ENCODE peak calls at places on chromosomes 4 and X, in seven cellular contexts. One of them, this sample, is unnamed.

GRCh38 chrX:87516716-87517115 is 886 bp upstream of the KLHL4 start:
- DNase-seq in mesothelial cell of epicardium: no peak
- DNase-seq in GM13976: no peak
- DNase-seq in GM10248: no peak
- DNase-seq in mucosa of descending colon: no peak
- DNase-seq in HFF-Myc: no peak
- DNase-seq in kidney: no peak
- DNase-seq in this sample: no peak

GRCh38 chrX:74537011-74537390 is 77.4 kb downstream of the RLIM start:
- DNase-seq in GM13976: no peak
- DNase-seq in kidney: no peak
- DNase-seq in HFF-Myc: no peak
- DNase-seq in GM10248: no peak
- DNase-seq in mesothelial cell of epicardium: no peak
- DNase-seq in mucosa of descending colon: no peak
- DNase-seq in this sample: peak

GRCh38 chrX:115642895-115643530 is 82.0 kb downstream of the PLS3 start:
- DNase-seq in kidney: no peak
- DNase-seq in mesothelial cell of epicardium: no peak
- DNase-seq in GM10248: peak
- DNase-seq in HFF-Myc: peak
- DNase-seq in GM13976: peak
- DNase-seq in mucosa of descending colon: no peak
- DNase-seq in this sample: no peak

GRCh38 chrX:10486373-10486772 is 134.0 kb downstream of the MID1 start:
- DNase-seq in mucosa of descending colon: no peak
- DNase-seq in kidney: no peak
- DNase-seq in HFF-Myc: no peak
- DNase-seq in GM13976: no peak
- DNase-seq in mesothelial cell of epicardium: no peak
- DNase-seq in GM10248: no peak
- DNase-seq in this sample: no peak

GRCh38 chr4:127533028-127533700 is 99.6 kb upstream of the INTU start:
- DNase-seq in mucosa of descending colon: no peak
- DNase-seq in mesothelial cell of epicardium: no peak
- DNase-seq in GM13976: no peak
- DNase-seq in GM10248: no peak
- DNase-seq in HFF-Myc: no peak
- DNase-seq in kidney: peak
- DNase-seq in this sample: no peak

GRCh38 chrX:113297456-113297855 is 456.8 kb upstream of the AMOT start:
- DNase-seq in HFF-Myc: no peak
- DNase-seq in GM13976: no peak
- DNase-seq in mesothelial cell of epicardium: no peak
- DNase-seq in kidney: no peak
- DNase-seq in GM10248: no peak
- DNase-seq in mucosa of descending colon: no peak
- DNase-seq in this sample: no peak

GRCh38 chrX:2488621-2489285 is 12.0 kb downstream of the DHRSX start:
- DNase-seq in mucosa of descending colon: peak
- DNase-seq in GM10248: no peak
- DNase-seq in kidney: no peak
- DNase-seq in HFF-Myc: no peak
- DNase-seq in GM13976: peak
- DNase-seq in mesothelial cell of epicardium: no peak
- DNase-seq in this sample: no peak

GRCh38 chr4:157655101-157655818 is 434.7 kb downstream of the GRIA2 start:
- DNase-seq in mesothelial cell of epicardium: no peak
- DNase-seq in HFF-Myc: no peak
- DNase-seq in kidney: no peak
- DNase-seq in GM10248: no peak
- DNase-seq in mucosa of descending colon: no peak
- DNase-seq in GM13976: no peak
- DNase-seq in this sample: no peak

GRCh38 chrX:140572724-140573123 is 67.9 kb upstream of the SOX3 start:
- DNase-seq in mucosa of descending colon: no peak
- DNase-seq in HFF-Myc: no peak
- DNase-seq in GM13976: peak
- DNase-seq in GM10248: peak
- DNase-seq in kidney: no peak
- DNase-seq in mesothelial cell of epicardium: no peak
- DNase-seq in this sample: peak

GRCh38 chrX:52923781-52924241 is 26.7 kb downstream of the FAM156B start:
- DNase-seq in mucosa of descending colon: no peak
- DNase-seq in HFF-Myc: no peak
- DNase-seq in kidney: no peak
- DNase-seq in mesothelial cell of epicardium: no peak
- DNase-seq in GM10248: peak
- DNase-seq in GM13976: no peak
- DNase-seq in this sample: no peak

GRCh38 chr4:112604590-112604989 is 32.1 kb downstream of the ZGRF1 start:
- DNase-seq in kidney: no peak
- DNase-seq in mucosa of descending colon: no peak
- DNase-seq in mesothelial cell of epicardium: no peak
- DNase-seq in HFF-Myc: peak
- DNase-seq in GM13976: peak
- DNase-seq in GM10248: peak
- DNase-seq in this sample: peak
- TF ChIP-seq CTCF in kidney: peak
- TF ChIP-seq CTCF in mucosa of descending colon: peak
- TF ChIP-seq CTCF in mesothelial cell of epicardium: peak
- TF ChIP-seq CTCF in HFF-Myc: peak
- TF ChIP-seq CTCF in GM13976: peak
- TF ChIP-seq CTCF in GM10248: peak
- TF ChIP-seq CTCF in this sample: peak

GRCh38 chrX:133042260-133042659 is 54.6 kb downstream of the USP26 start:
- DNase-seq in GM10248: no peak
- DNase-seq in GM13976: no peak
- DNase-seq in mucosa of descending colon: no peak
- DNase-seq in kidney: no peak
- DNase-seq in HFF-Myc: no peak
- DNase-seq in mesothelial cell of epicardium: no peak
- DNase-seq in this sample: no peak

GRCh38 chrX:133048751-133049150 is 48.2 kb downstream of the USP26 start:
- DNase-seq in GM13976: no peak
- DNase-seq in kidney: no peak
- DNase-seq in HFF-Myc: no peak
- DNase-seq in mesothelial cell of epicardium: no peak
- DNase-seq in GM10248: no peak
- DNase-seq in mucosa of descending colon: no peak
- DNase-seq in this sample: no peak

GRCh38 chrX:133046601-133047000 is 50.3 kb downstream of the USP26 start:
- DNase-seq in kidney: no peak
- DNase-seq in HFF-Myc: no peak
- DNase-seq in mesothelial cell of epicardium: no peak
- DNase-seq in GM10248: no peak
- DNase-seq in GM13976: no peak
- DNase-seq in mucosa of descending colon: no peak
- DNase-seq in this sample: no peak

GRCh38 chrX:133045986-133046385 is 50.9 kb downstream of the USP26 start:
- DNase-seq in GM10248: no peak
- DNase-seq in HFF-Myc: no peak
- DNase-seq in mucosa of descending colon: no peak
- DNase-seq in GM13976: no peak
- DNase-seq in kidney: no peak
- DNase-seq in mesothelial cell of epicardium: no peak
- DNase-seq in this sample: no peak
- TF ChIP-seq CTCF in GM10248: no peak
- TF ChIP-seq CTCF in HFF-Myc: no peak
- TF ChIP-seq CTCF in mucosa of descending colon: no peak
- TF ChIP-seq CTCF in GM13976: no peak
- TF ChIP-seq CTCF in kidney: no peak
- TF ChIP-seq CTCF in mesothelial cell of epicardium: no peak
- TF ChIP-seq CTCF in this sample: no peak

GRCh38 chrX:65985922-65986588 is 53.8 kb downstream of the VSIG4 start:
- DNase-seq in GM10248: peak
- DNase-seq in kidney: no peak
- DNase-seq in mucosa of descending colon: no peak
- DNase-seq in GM13976: no peak
- DNase-seq in HFF-Myc: peak
- DNase-seq in mesothelial cell of epicardium: no peak
- DNase-seq in this sample: no peak
- TF ChIP-seq CTCF in GM10248: peak
- TF ChIP-seq CTCF in kidney: peak
- TF ChIP-seq CTCF in mucosa of descending colon: no peak
- TF ChIP-seq CTCF in GM13976: peak
- TF ChIP-seq CTCF in HFF-Myc: peak
- TF ChIP-seq CTCF in mesothelial cell of epicardium: peak
- TF ChIP-seq CTCF in this sample: no peak

DNA sequence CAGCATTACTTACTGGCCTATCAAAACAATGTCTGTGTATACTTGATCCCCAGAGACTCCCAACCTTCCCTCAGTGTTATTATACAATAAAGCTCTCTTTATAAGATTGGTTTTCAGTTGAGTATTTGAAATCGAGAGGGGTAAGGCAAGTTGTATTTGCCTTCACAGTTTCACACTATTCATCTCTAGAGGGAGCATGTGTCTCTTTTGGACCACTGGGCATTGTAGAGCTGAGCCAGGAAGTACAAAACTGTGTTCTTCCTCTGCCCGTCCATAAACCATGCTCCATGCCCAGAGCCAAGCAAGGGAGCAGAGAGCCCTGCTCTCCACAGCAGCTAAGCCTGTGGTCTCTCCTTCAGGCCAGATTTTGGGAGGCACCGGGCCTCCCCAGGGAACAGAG is 61.5 kb upstream of the HHIP start:
- DNase-seq in kidney: no peak
- DNase-seq in GM13976: no peak
- DNase-seq in mucosa of descending colon: no peak
- DNase-seq in HFF-Myc: no peak
- DNase-seq in mesothelial cell of epicardium: no peak
- DNase-seq in GM10248: no peak
- DNase-seq in this sample: no peak
- TF ChIP-seq CTCF in kidney: no peak
- TF ChIP-seq CTCF in GM13976: no peak
- TF ChIP-seq CTCF in mucosa of descending colon: no peak
- TF ChIP-seq CTCF in HFF-Myc: no peak
- TF ChIP-seq CTCF in mesothelial cell of epicardium: no peak
- TF ChIP-seq CTCF in GM10248: no peak
- TF ChIP-seq CTCF in this sample: no peak

GRCh38 chr4:113945906-113946305 is 33.5 kb downstream of the ARSJ start:
- DNase-seq in mucosa of descending colon: no peak
- DNase-seq in kidney: no peak
- DNase-seq in GM10248: no peak
- DNase-seq in mesothelial cell of epicardium: no peak
- DNase-seq in GM13976: no peak
- DNase-seq in HFF-Myc: no peak
- DNase-seq in this sample: no peak
- TF ChIP-seq CTCF in mucosa of descending colon: no peak
- TF ChIP-seq CTCF in kidney: no peak
- TF ChIP-seq CTCF in GM10248: no peak
- TF ChIP-seq CTCF in mesothelial cell of epicardium: no peak
- TF ChIP-seq CTCF in GM13976: no peak
- TF ChIP-seq CTCF in HFF-Myc: no peak
- TF ChIP-seq CTCF in this sample: no peak

GRCh38 chrX:78124304-78124703 is 15.1 kb downstream of the TAF9B start:
- DNase-seq in GM13976: no peak
- DNase-seq in GM10248: no peak
- DNase-seq in mesothelial cell of epicardium: no peak
- DNase-seq in mucosa of descending colon: no peak
- DNase-seq in HFF-Myc: no peak
- DNase-seq in kidney: no peak
- DNase-seq in this sample: no peak
- TF ChIP-seq CTCF in GM13976: no peak
- TF ChIP-seq CTCF in GM10248: no peak
- TF ChIP-seq CTCF in mesothelial cell of epicardium: no peak
- TF ChIP-seq CTCF in mucosa of descending colon: no peak
- TF ChIP-seq CTCF in HFF-Myc: no peak
- TF ChIP-seq CTCF in kidney: no peak
- TF ChIP-seq CTCF in this sample: no peak

GRCh38 chrX:26783512-26784225 is 567.7 kb downstream of the MAGEB5 start:
- DNase-seq in kidney: no peak
- DNase-seq in mesothelial cell of epicardium: no peak
- DNase-seq in HFF-Myc: no peak
- DNase-seq in GM13976: no peak
- DNase-seq in GM10248: no peak
- DNase-seq in mucosa of descending colon: no peak
- DNase-seq in this sample: no peak

GRCh38 chrX:26778320-26778888 is 562.4 kb downstream of the MAGEB5 start:
- DNase-seq in HFF-Myc: no peak
- DNase-seq in kidney: no peak
- DNase-seq in mesothelial cell of epicardium: no peak
- DNase-seq in GM10248: no peak
- DNase-seq in mucosa of descending colon: no peak
- DNase-seq in GM13976: no peak
- DNase-seq in this sample: no peak
- TF ChIP-seq CTCF in HFF-Myc: peak
- TF ChIP-seq CTCF in kidney: no peak
- TF ChIP-seq CTCF in mesothelial cell of epicardium: peak
- TF ChIP-seq CTCF in GM10248: no peak
- TF ChIP-seq CTCF in mucosa of descending colon: no peak
- TF ChIP-seq CTCF in GM13976: no peak
- TF ChIP-seq CTCF in this sample: peak

GRCh38 chrX:98141466-98141865 is 1257.8 kb downstream of the RPA4 start:
- DNase-seq in kidney: no peak
- DNase-seq in HFF-Myc: no peak
- DNase-seq in mucosa of descending colon: no peak
- DNase-seq in mesothelial cell of epicardium: no peak
- DNase-seq in GM13976: no peak
- DNase-seq in GM10248: no peak
- DNase-seq in this sample: no peak
- TF ChIP-seq CTCF in kidney: no peak
- TF ChIP-seq CTCF in HFF-Myc: no peak
- TF ChIP-seq CTCF in mucosa of descending colon: no peak
- TF ChIP-seq CTCF in mesothelial cell of epicardium: no peak
- TF ChIP-seq CTCF in GM13976: no peak
- TF ChIP-seq CTCF in GM10248: no peak
- TF ChIP-seq CTCF in this sample: no peak

This sample was measured in glutamatergic neuron.